ENCODE peak calls at places on chromosomes 1 and 21, in ten cellular contexts. T is AG09309; C is upper lobe of right lung; S is CD8-positive, alpha-beta memory T cell; X is fibroblast of the aortic adventitia; U is breast epithelium; N is SJSA1; K is choroid plexus epithelial cell; D is transverse colon; P is A673. V is an unnamed sample.

GRCh38 chr1:159838715-159839114 is 12.0 kb downstream of the SLAMF8 start:
- DNase-seq in C (no peak), N (no peak), U (no peak), T (no peak), X (no peak), K (no peak), D (no peak), P (no peak), S (no peak), V (peak; percentile 26)

GRCh38 chr21:16192900-16193299 is 463.1 kb downstream of the USP25 start:
- DNase-seq in C (no peak), D (no peak), P (no peak), N (no peak), S (no peak), U (no peak), X (peak; percentile 53), K (peak; percentile 57), T (no peak), V (peak; percentile 74)

GRCh38 chr1:2555634-2556276 is 416 bp upstream of the TNFRSF14 start:
- DNase-seq in P (no peak), S (peak; percentile 72), C (peak; percentile 94), T (no peak), D (peak; percentile 88), U (peak; percentile 87), X (peak; percentile 38), N (no peak), K (peak; percentile 71), V (no peak)

GRCh38 chr1:228288536-228289238 is 80.8 kb downstream of the OBSCN start:
- DNase-seq in U (no peak), K (no peak), P (no peak), S (no peak), T (no peak), C (peak; percentile 40), N (no peak), D (no peak), X (no peak), V (no peak)

GRCh38 chr1:10969267-10969970 is 43.0 kb upstream of the TARDBP start:
- DNase-seq in K (no peak), X (no peak), S (no peak), T (no peak), N (no peak), U (no peak), P (no peak), C (no peak), D (no peak), V (no peak)

GRCh38 chr21:38861006-38861405 is 55.3 kb downstream of the ETS2 start:
- DNase-seq in S (no peak), P (no peak), T (no peak), D (no peak), N (no peak), X (peak; percentile 16), K (no peak), U (no peak), C (no peak), V (no peak)

GRCh38 chr1:3384407-3384806 is 70.1 kb upstream of the ARHGEF16 start:
- DNase-seq in T (no peak), U (no peak), D (no peak), K (no peak), P (no peak), X (peak; percentile 40), S (peak; percentile 27), C (no peak), N (no peak), V (no peak)

GRCh38 chr1:41483960-41484844 is at the start of gene EDN2:
- DNase-seq in U (peak; percentile 88), C (peak; percentile 89), S (no peak), X (no peak), T (no peak), P (no peak), D (peak; percentile 89), K (no peak), N (no peak), V (no peak)

GRCh38 chr1:162384116-162384515 is 2.6 kb downstream of the C1orf226 start:
- DNase-seq in D (no peak), T (no peak), N (peak; percentile 37), K (no peak), U (no peak), C (no peak), X (no peak), P (no peak), S (no peak), V (no peak)

GRCh38 chr1:16205891-16206546 is 6.4 kb downstream of the ARHGEF19 start:
- DNase-seq in T (no peak), P (no peak), X (no peak), D (no peak), S (no peak), N (no peak), K (no peak), C (peak; percentile 69), U (no peak), V (no peak)

GRCh38 chr1:161006563-161006962 is 14.4 kb downstream of the F11R start:
- DNase-seq in N (no peak), K (no peak), S (no peak), D (no peak), X (no peak), T (no peak), C (peak; percentile 11), U (no peak), P (no peak), V (no peak)

GRCh38 chr1:65049941-65050713 is 83.8 kb upstream of the JAK1 start:
- DNase-seq in K (no peak), C (no peak), S (no peak), P (no peak), D (no peak), T (no peak), U (no peak), X (no peak), N (no peak), V (no peak)

DNA sequence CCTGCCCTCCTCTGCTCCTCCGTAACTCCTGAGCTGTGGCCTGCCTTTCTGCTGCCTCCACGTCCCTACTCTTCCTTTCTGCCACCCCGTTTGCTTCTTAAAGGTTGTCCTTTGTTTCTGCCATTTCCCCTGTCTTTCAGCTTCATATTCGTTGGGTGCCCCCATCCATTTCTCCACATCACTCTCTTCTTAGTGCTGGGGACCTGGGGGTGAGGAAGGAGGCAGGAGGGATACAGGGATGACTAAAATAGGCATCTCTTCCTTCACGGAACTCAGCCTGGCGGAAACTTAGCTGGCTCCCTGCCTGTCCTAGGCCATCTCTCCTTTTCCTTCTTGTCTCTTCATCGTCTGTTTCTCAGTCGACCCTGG is 67.0 kb upstream of the CD1D start:
- DNase-seq in U (no peak), K (no peak), D (no peak), N (no peak), S (no peak), P (no peak), X (no peak), T (no peak), C (no peak), V (no peak)
- H3K4me3 ChIP-seq in U (peak overlapping the region; percentile 49), K (peak overlapping the region; percentile 60), D (peak overlapping the region; percentile 53), N (peak overlapping the region; percentile 42), S (no peak overlapping the region), P (peak overlapping the region; percentile 50), X (peak overlapping the region; percentile 60), T (peak overlapping the region; percentile 6), C (peak overlapping the region; percentile 39), V (peak overlapping the region; percentile 50)

GRCh38 chr1:54565113-54565501 is 17.1 kb downstream of the ACOT11 start:
- DNase-seq in X (no peak), N (no peak), U (no peak), C (no peak), P (no peak), K (no peak), D (peak; percentile 39), S (no peak), T (no peak), V (no peak)
- H3K4me3 ChIP-seq in X (no peak overlapping the region), N (no peak overlapping the region), U (no peak overlapping the region), C (no peak overlapping the region), P (no peak overlapping the region), K (no peak overlapping the region), D (peak overlapping the region; percentile 33), S (no peak overlapping the region), T (no peak overlapping the region), V (no peak overlapping the region)

DNA sequence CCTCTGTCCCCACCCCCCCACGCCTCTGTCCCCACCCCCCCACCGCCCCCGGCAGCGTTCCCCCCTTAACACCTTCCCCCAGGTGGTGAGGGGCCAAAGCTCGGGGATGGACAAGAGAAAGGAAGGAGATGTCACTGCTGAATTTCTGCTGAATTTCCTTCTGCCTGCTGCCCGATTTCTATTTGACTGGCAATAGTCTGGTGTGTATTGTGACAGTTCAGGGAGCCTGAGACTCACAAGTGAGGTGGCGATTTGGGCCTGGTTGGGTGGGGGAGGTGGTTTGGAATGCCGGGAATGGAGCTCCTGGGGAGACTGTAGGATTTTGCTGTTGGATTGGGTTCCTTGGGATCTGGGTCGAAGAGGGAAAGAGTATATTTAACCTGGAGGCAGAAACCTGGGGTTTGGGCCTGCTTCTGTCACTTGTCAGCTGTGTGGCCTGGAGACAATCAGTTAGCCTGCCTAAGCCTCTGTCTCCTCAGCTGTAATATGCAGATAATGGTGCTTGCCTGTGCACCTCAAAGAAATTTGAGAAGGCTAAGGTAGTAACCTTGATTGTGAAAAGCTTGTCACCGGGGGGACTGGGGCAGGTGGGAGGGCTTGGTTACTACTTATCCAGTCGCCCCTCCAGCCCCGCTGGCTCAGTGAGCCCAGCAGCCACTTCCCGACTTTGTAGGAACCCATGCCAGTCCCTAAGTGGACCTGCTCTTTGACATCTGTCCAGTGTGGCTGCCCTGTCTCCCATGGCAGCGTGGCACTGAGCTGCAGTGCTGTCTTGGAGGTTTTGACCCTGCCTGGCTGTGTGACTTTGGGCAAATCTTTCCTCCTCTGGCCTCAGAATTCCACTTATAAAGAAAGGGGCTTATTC is 7.7 kb upstream of the LMNA start:
- DNase-seq in C (no peak), X (peak; percentile 58), P (no peak), T (no peak), U (no peak), S (no peak), K (peak; percentile 49), D (no peak), N (peak; percentile 69), V (no peak)
- H3K4me3 ChIP-seq in C (peak overlapping the region; percentile 47), X (no peak overlapping the region), P (no peak overlapping the region), T (no peak overlapping the region), U (peak overlapping the region; percentile 50), S (peak overlapping the region; percentile 20), K (peak overlapping the region; percentile 31), D (peak overlapping the region; percentile 34), N (peak overlapping the region; percentile 8), V (peak overlapping the region; percentile 27)

DNA sequence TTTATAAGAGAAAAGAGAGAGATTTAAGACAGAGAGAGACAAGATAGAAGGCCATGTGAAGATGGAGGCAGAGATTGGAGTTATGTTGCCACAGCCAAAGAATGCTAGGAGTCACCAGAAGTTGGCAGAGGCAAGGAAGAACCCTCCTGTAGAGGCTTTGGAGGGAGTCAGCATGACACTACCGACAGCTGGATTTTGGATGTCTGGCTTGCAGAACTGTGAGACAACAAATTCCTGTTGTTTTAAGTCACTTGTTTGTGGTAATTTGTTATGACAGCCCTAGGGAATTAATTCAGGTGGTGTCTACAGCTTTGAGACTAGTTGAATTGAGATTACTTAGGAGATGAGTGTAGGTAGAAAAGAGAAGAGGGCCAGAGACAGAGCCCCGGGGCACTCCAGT is 158.5 kb downstream of the DNM3 start:
- DNase-seq in D (no peak), X (no peak), P (no peak), C (no peak), U (no peak), K (no peak), N (no peak), S (no peak), T (no peak), V (peak; percentile 55)
- H3K4me3 ChIP-seq in D (no peak overlapping the region), X (no peak overlapping the region), P (no peak overlapping the region), C (no peak overlapping the region), U (no peak overlapping the region), K (no peak overlapping the region), N (no peak overlapping the region), S (no peak overlapping the region), T (no peak overlapping the region), V (no peak overlapping the region)